ENCODE peak calls at places on chromosomes 1 and 21, in seven cellular contexts. One of them, this sample, is unnamed.

GRCh38 chr1:15283500-15283899 is 36.5 kb downstream of the FHAD1 start:
- DNase-seq in stomach: no peak
- DNase-seq in PC-9: no peak
- DNase-seq in body of pancreas: peak
- DNase-seq in H1: no peak
- DNase-seq in thoracic aorta: no peak
- DNase-seq in skeletal muscle cell: no peak
- DNase-seq in this sample: no peak

GRCh38 chr1:198598796-198599321 is 40.0 kb upstream of the PTPRC start:
- DNase-seq in H1: no peak
- DNase-seq in PC-9: no peak
- DNase-seq in body of pancreas: no peak
- DNase-seq in thoracic aorta: no peak
- DNase-seq in skeletal muscle cell: no peak
- DNase-seq in stomach: no peak
- DNase-seq in this sample: no peak

GRCh38 chr1:17719874-17720273 is 35.3 kb upstream of the ACTL8 start:
- DNase-seq in H1: no peak
- DNase-seq in stomach: no peak
- DNase-seq in body of pancreas: no peak
- DNase-seq in PC-9: no peak
- DNase-seq in skeletal muscle cell: no peak
- DNase-seq in thoracic aorta: no peak
- DNase-seq in this sample: no peak

GRCh38 chr1:19444399-19445021 is 40.8 kb downstream of the CAPZB start:
- DNase-seq in skeletal muscle cell: no peak
- DNase-seq in PC-9: no peak
- DNase-seq in body of pancreas: no peak
- DNase-seq in thoracic aorta: no peak
- DNase-seq in H1: no peak
- DNase-seq in stomach: no peak
- DNase-seq in this sample: no peak

GRCh38 chr1:195569934-195570333 is 1038.3 kb downstream of the KCNT2 start:
- DNase-seq in stomach: no peak
- DNase-seq in body of pancreas: no peak
- DNase-seq in skeletal muscle cell: no peak
- DNase-seq in H1: no peak
- DNase-seq in thoracic aorta: no peak
- DNase-seq in PC-9: no peak
- DNase-seq in this sample: no peak

GRCh38 chr1:41620365-41621169 is 136.1 kb upstream of the EDN2 start:
- DNase-seq in thoracic aorta: no peak
- DNase-seq in body of pancreas: no peak
- DNase-seq in skeletal muscle cell: no peak
- DNase-seq in stomach: no peak
- DNase-seq in PC-9: no peak
- DNase-seq in H1: no peak
- DNase-seq in this sample: no peak

GRCh38 chr1:20058531-20058930 is 11.5 kb upstream of the PLA2G5 start:
- DNase-seq in body of pancreas: no peak
- DNase-seq in thoracic aorta: no peak
- DNase-seq in PC-9: no peak
- DNase-seq in H1: no peak
- DNase-seq in skeletal muscle cell: peak
- DNase-seq in stomach: no peak
- DNase-seq in this sample: no peak

GRCh38 chr21:39511102-39511501 is 59.3 kb downstream of the SH3BGR start:
- DNase-seq in H1: no peak
- DNase-seq in PC-9: no peak
- DNase-seq in skeletal muscle cell: no peak
- DNase-seq in body of pancreas: no peak
- DNase-seq in thoracic aorta: no peak
- DNase-seq in stomach: no peak
- DNase-seq in this sample: no peak

GRCh38 chr1:10249808-10250457 is 39.6 kb downstream of the KIF1B start:
- DNase-seq in PC-9: no peak
- DNase-seq in stomach: no peak
- DNase-seq in body of pancreas: no peak
- DNase-seq in H1: no peak
- DNase-seq in skeletal muscle cell: no peak
- DNase-seq in thoracic aorta: no peak
- DNase-seq in this sample: no peak

GRCh38 chr21:37636152-37636860 is 269.7 kb downstream of the DYRK1A start:
- DNase-seq in body of pancreas: no peak
- DNase-seq in H1: no peak
- DNase-seq in PC-9: peak
- DNase-seq in thoracic aorta: no peak
- DNase-seq in stomach: no peak
- DNase-seq in skeletal muscle cell: peak
- DNase-seq in this sample: peak

GRCh38 chr1:193763313-193763712 is 576.9 kb upstream of the B3GALT2 start:
- DNase-seq in stomach: no peak
- DNase-seq in skeletal muscle cell: no peak
- DNase-seq in PC-9: no peak
- DNase-seq in thoracic aorta: no peak
- DNase-seq in H1: no peak
- DNase-seq in body of pancreas: no peak
- DNase-seq in this sample: peak

GRCh38 chr1:151461694-151462093 is 2.4 kb upstream of the POGZ start:
- DNase-seq in skeletal muscle cell: no peak
- DNase-seq in H1: no peak
- DNase-seq in stomach: no peak
- DNase-seq in body of pancreas: no peak
- DNase-seq in thoracic aorta: no peak
- DNase-seq in PC-9: no peak
- DNase-seq in this sample: no peak

GRCh38 chr1:51736702-51737101 is 119.8 kb downstream of the OSBPL9 start:
- DNase-seq in PC-9: peak
- DNase-seq in body of pancreas: peak
- DNase-seq in H1: no peak
- DNase-seq in skeletal muscle cell: peak
- DNase-seq in stomach: no peak
- DNase-seq in thoracic aorta: no peak
- DNase-seq in this sample: peak

GRCh38 chr1:183023146-183023600 is at the start of gene LAMC1:
- DNase-seq in skeletal muscle cell: peak
- DNase-seq in body of pancreas: peak
- DNase-seq in PC-9: peak
- DNase-seq in H1: peak
- DNase-seq in thoracic aorta: no peak
- DNase-seq in stomach: peak
- DNase-seq in this sample: no peak

GRCh38 chr21:39029086-39029772 is 154.0 kb downstream of the PSMG1 start:
- DNase-seq in stomach: no peak
- DNase-seq in thoracic aorta: no peak
- DNase-seq in H1: no peak
- DNase-seq in body of pancreas: no peak
- DNase-seq in skeletal muscle cell: no peak
- DNase-seq in PC-9: no peak
- DNase-seq in this sample: no peak

GRCh38 chr1:42420911-42421585 is 34.8 kb downstream of the ZMYND12 start:
- DNase-seq in body of pancreas: peak
- DNase-seq in thoracic aorta: no peak
- DNase-seq in H1: no peak
- DNase-seq in PC-9: no peak
- DNase-seq in stomach: no peak
- DNase-seq in skeletal muscle cell: peak
- DNase-seq in this sample: peak

GRCh38 chr1:157089789-157090188 is 9.8 kb downstream of the ETV3L start:
- DNase-seq in body of pancreas: no peak
- DNase-seq in PC-9: no peak
- DNase-seq in H1: no peak
- DNase-seq in skeletal muscle cell: no peak
- DNase-seq in stomach: peak
- DNase-seq in thoracic aorta: no peak
- DNase-seq in this sample: no peak

GRCh38 chr1:245353411-245353810 is 198.6 kb downstream of the KIF26B start:
- DNase-seq in skeletal muscle cell: no peak
- DNase-seq in thoracic aorta: no peak
- DNase-seq in body of pancreas: no peak
- DNase-seq in stomach: no peak
- DNase-seq in H1: no peak
- DNase-seq in PC-9: no peak
- DNase-seq in this sample: no peak

GRCh38 chr1:9305216-9305615 is 12.5 kb downstream of the SPSB1 start:
- DNase-seq in skeletal muscle cell: no peak
- DNase-seq in PC-9: no peak
- DNase-seq in H1: no peak
- DNase-seq in body of pancreas: peak
- DNase-seq in thoracic aorta: no peak
- DNase-seq in stomach: no peak
- DNase-seq in this sample: no peak

GRCh38 chr1:107277022-107277421 is 136.2 kb downstream of the NTNG1 start:
- DNase-seq in H1: peak
- DNase-seq in stomach: peak
- DNase-seq in body of pancreas: peak
- DNase-seq in PC-9: no peak
- DNase-seq in skeletal muscle cell: no peak
- DNase-seq in thoracic aorta: no peak
- DNase-seq in this sample: no peak

GRCh38 chr21:45254557-45254930 is 33.2 kb downstream of the POFUT2 start:
- DNase-seq in PC-9: no peak
- DNase-seq in H1: no peak
- DNase-seq in thoracic aorta: no peak
- DNase-seq in skeletal muscle cell: no peak
- DNase-seq in stomach: no peak
- DNase-seq in body of pancreas: no peak
- DNase-seq in this sample: no peak

GRCh38 chr1:27522148-27522859 is 32.3 kb upstream of the WASF2 start:
- DNase-seq in thoracic aorta: no peak
- DNase-seq in skeletal muscle cell: no peak
- DNase-seq in H1: no peak
- DNase-seq in body of pancreas: no peak
- DNase-seq in PC-9: no peak
- DNase-seq in stomach: peak
- DNase-seq in this sample: no peak

GRCh38 chr1:17080881-17081280 is 27.0 kb upstream of the SDHB start:
- DNase-seq in skeletal muscle cell: no peak
- DNase-seq in body of pancreas: peak
- DNase-seq in thoracic aorta: no peak
- DNase-seq in H1: no peak
- DNase-seq in stomach: no peak
- DNase-seq in PC-9: no peak
- DNase-seq in this sample: no peak

GRCh38 chr1:5297199-5297877 is 642.9 kb downstream of the AJAP1 start:
- DNase-seq in PC-9: no peak
- DNase-seq in skeletal muscle cell: no peak
- DNase-seq in thoracic aorta: no peak
- DNase-seq in body of pancreas: peak
- DNase-seq in stomach: no peak
- DNase-seq in H1: no peak
- DNase-seq in this sample: no peak

DNA sequence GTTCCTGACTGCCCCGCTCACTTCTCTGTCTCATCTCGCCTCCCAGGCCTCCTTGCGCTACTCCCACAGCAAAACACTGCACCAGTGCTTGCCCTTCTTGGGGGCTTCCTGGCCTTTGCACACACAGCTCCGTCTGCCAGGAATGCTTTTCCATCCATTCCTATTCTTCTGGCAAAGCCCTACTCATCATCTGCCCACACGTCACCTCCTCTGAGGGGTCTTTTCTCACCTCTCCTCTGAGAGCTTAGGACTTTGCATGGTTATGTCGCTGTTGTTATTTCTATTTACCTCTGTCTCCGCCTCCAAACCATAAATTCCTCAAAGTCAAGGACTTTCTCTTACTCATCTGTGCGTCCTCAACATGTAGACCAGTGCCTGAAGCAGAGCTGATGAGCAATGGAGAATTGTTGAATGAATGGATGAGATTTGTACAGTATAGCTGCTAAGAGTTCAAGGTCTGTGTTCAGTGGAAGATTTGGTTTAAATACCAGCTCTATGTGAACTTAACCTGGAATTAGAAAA is 26.4 kb upstream of the BTG2 start:
- DNase-seq in thoracic aorta: no peak
- DNase-seq in H1: no peak
- DNase-seq in body of pancreas: no peak
- DNase-seq in skeletal muscle cell: no peak
- DNase-seq in stomach: no peak
- DNase-seq in PC-9: no peak
- DNase-seq in this sample: no peak
- H3K4me3 ChIP-seq in thoracic aorta: peak
- H3K4me3 ChIP-seq in H1: no peak
- H3K4me3 ChIP-seq in body of pancreas: no peak
- H3K4me3 ChIP-seq in skeletal muscle cell: peak
- H3K4me3 ChIP-seq in stomach: no peak
- H3K4me3 ChIP-seq in PC-9: no peak
- H3K4me3 ChIP-seq in this sample: no peak

GRCh38 chr1:213070399-213070798 is 19.4 kb downstream of the RPS6KC1 start:
- DNase-seq in PC-9: no peak
- DNase-seq in skeletal muscle cell: peak
- DNase-seq in H1: no peak
- DNase-seq in thoracic aorta: no peak
- DNase-seq in stomach: peak
- DNase-seq in body of pancreas: peak
- DNase-seq in this sample: no peak
- H3K4me3 ChIP-seq in PC-9: no peak
- H3K4me3 ChIP-seq in skeletal muscle cell: no peak
- H3K4me3 ChIP-seq in H1: no peak
- H3K4me3 ChIP-seq in thoracic aorta: peak
- H3K4me3 ChIP-seq in stomach: no peak
- H3K4me3 ChIP-seq in body of pancreas: no peak
- H3K4me3 ChIP-seq in this sample: no peak

GRCh38 chr1:224617410-224618361 is 1.6 kb downstream of the CNIH3 start:
- DNase-seq in PC-9: no peak
- DNase-seq in thoracic aorta: no peak
- DNase-seq in body of pancreas: peak
- DNase-seq in H1: no peak
- DNase-seq in stomach: no peak
- DNase-seq in skeletal muscle cell: no peak
- DNase-seq in this sample: no peak
- H3K4me3 ChIP-seq in PC-9: peak
- H3K4me3 ChIP-seq in thoracic aorta: peak
- H3K4me3 ChIP-seq in body of pancreas: peak
- H3K4me3 ChIP-seq in H1: peak
- H3K4me3 ChIP-seq in stomach: peak
- H3K4me3 ChIP-seq in skeletal muscle cell: peak
- H3K4me3 ChIP-seq in this sample: peak

DNA sequence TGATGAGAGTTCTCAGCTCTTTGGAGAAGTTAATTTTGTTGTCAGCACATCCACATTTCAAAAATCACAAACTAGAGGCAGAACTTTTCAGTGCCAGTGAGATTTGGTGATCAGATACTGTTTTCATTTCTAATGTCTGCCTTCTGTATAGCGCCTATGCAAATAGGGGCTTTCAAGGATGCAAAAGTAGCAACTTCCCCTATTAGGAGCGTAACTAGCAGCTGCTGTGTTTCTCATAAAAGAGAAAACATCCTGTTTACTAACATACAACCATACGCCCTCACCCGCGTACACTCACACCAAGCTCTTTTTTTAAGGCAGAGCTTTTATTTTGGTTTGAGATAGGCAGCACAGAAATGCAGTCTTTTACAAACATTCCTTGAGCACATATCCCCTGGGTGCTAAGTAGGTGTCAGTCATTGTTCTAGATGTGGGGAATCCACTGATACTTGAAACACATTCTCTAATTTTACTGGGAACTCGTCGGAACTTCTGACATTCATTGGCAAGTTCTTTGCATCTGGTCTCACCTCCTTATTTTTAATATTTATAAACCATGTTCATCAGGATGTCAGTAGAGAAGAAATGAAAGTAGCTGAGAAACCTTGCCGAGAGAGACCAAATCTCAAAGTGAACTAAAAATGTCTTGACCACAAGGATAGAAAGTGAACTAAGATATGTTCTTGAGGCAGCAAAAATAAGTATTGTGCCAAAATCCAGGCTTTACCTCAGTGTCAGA is 350.7 kb downstream of the ST6GALNAC3 start:
- DNase-seq in thoracic aorta: no peak
- DNase-seq in stomach: no peak
- DNase-seq in PC-9: no peak
- DNase-seq in body of pancreas: no peak
- DNase-seq in H1: no peak
- DNase-seq in skeletal muscle cell: no peak
- DNase-seq in this sample: no peak
- H3K4me3 ChIP-seq in thoracic aorta: peak
- H3K4me3 ChIP-seq in stomach: no peak
- H3K4me3 ChIP-seq in PC-9: no peak
- H3K4me3 ChIP-seq in body of pancreas: no peak
- H3K4me3 ChIP-seq in H1: no peak
- H3K4me3 ChIP-seq in skeletal muscle cell: no peak
- H3K4me3 ChIP-seq in this sample: no peak